ENCODE peak calls at places on chromosomes 6 and 20, in five cellular contexts. One of them, this sample, is unnamed. For H3K4me1, the result is how much of the 10 kb centered on the place peaks cover.

GRCh38 chr6:37406942-37407341 is 26.1 kb upstream of the CMTR1 start:
- DNase-seq in mammary epithelial cell: peak
- DNase-seq in neural progenitor cell: no peak
- DNase-seq in PC-3: no peak
- DNase-seq in GM23248: no peak
- DNase-seq in this sample: no peak

GRCh38 chr20:63102720-63103375 is 96.1 kb upstream of the BHLHE23 start:
- DNase-seq in mammary epithelial cell: no peak
- DNase-seq in neural progenitor cell: peak
- DNase-seq in PC-3: peak
- DNase-seq in GM23248: peak
- DNase-seq in this sample: peak

GRCh38 chr6:12353731-12354130 is 63.6 kb downstream of the EDN1 start:
- DNase-seq in mammary epithelial cell: no peak
- DNase-seq in neural progenitor cell: no peak
- DNase-seq in PC-3: no peak
- DNase-seq in GM23248: peak
- DNase-seq in this sample: no peak

GRCh38 chr6:129817332-129817731 is 43.8 kb downstream of the TMEM244 start:
- DNase-seq in mammary epithelial cell: no peak
- DNase-seq in neural progenitor cell: no peak
- DNase-seq in PC-3: no peak
- DNase-seq in GM23248: no peak
- DNase-seq in this sample: no peak

GRCh38 chr6:107638493-107638892 is 148.6 kb downstream of the SOBP start:
- DNase-seq in mammary epithelial cell: no peak
- DNase-seq in neural progenitor cell: no peak
- DNase-seq in PC-3: no peak
- DNase-seq in GM23248: no peak
- DNase-seq in this sample: no peak

GRCh38 chr6:22078802-22079545 is 217.9 kb downstream of the PRL start:
- DNase-seq in mammary epithelial cell: no peak
- DNase-seq in neural progenitor cell: peak
- DNase-seq in PC-3: no peak
- DNase-seq in GM23248: no peak
- DNase-seq in this sample: peak

GRCh38 chr6:109316909-109317308 is 65.4 kb downstream of the CD164 start:
- DNase-seq in mammary epithelial cell: no peak
- DNase-seq in neural progenitor cell: no peak
- DNase-seq in PC-3: no peak
- DNase-seq in GM23248: no peak
- DNase-seq in this sample: no peak

GRCh38 chr6:130624046-130624445 is 203.2 kb upstream of the SMLR1 start:
- DNase-seq in mammary epithelial cell: peak
- DNase-seq in neural progenitor cell: no peak
- DNase-seq in PC-3: no peak
- DNase-seq in GM23248: no peak
- DNase-seq in this sample: no peak

GRCh38 chr6:170047813-170048212 is 243.1 kb downstream of the DLL1 start:
- DNase-seq in mammary epithelial cell: no peak
- DNase-seq in neural progenitor cell: no peak
- DNase-seq in PC-3: no peak
- DNase-seq in GM23248: no peak
- DNase-seq in this sample: no peak

GRCh38 chr20:45934046-45934586 is 367 bp upstream of the PCIF1 start:
- DNase-seq in mammary epithelial cell: no peak
- DNase-seq in neural progenitor cell: peak
- DNase-seq in PC-3: peak
- DNase-seq in GM23248: peak
- DNase-seq in this sample: peak

GRCh38 chr6:74609857-74610256 is 596.0 kb downstream of the COL12A1 start:
- DNase-seq in mammary epithelial cell: no peak
- DNase-seq in neural progenitor cell: no peak
- DNase-seq in PC-3: peak
- DNase-seq in GM23248: peak
- DNase-seq in this sample: no peak

GRCh38 chr6:4169028-4169789 is 33.8 kb upstream of the ECI2 start:
- DNase-seq in mammary epithelial cell: no peak
- DNase-seq in neural progenitor cell: peak
- DNase-seq in PC-3: no peak
- DNase-seq in GM23248: peak
- DNase-seq in this sample: peak

GRCh38 chr6:64553414-64553813 is 917.8 kb downstream of the PHF3 start:
- DNase-seq in mammary epithelial cell: no peak
- DNase-seq in neural progenitor cell: no peak
- DNase-seq in PC-3: no peak
- DNase-seq in GM23248: no peak
- DNase-seq in this sample: no peak

GRCh38 chr6:52162940-52163908 is 23.0 kb upstream of the IL17A start:
- DNase-seq in mammary epithelial cell: peak
- DNase-seq in neural progenitor cell: peak
- DNase-seq in PC-3: peak
- DNase-seq in GM23248: peak
- DNase-seq in this sample: peak

GRCh38 chr6:35710241-35710847 is 21.6 kb upstream of the FKBP5 start:
- DNase-seq in mammary epithelial cell: peak
- DNase-seq in neural progenitor cell: no peak
- DNase-seq in PC-3: peak
- DNase-seq in GM23248: no peak
- DNase-seq in this sample: no peak

GRCh38 chr20:6575912-6576391 is 191.5 kb upstream of the BMP2 start:
- DNase-seq in mammary epithelial cell: no peak
- DNase-seq in neural progenitor cell: no peak
- DNase-seq in PC-3: peak
- DNase-seq in GM23248: no peak
- DNase-seq in this sample: no peak

GRCh38 chr6:16337280-16337975 is 99.0 kb downstream of the GMPR start:
- DNase-seq in mammary epithelial cell: no peak
- DNase-seq in neural progenitor cell: no peak
- DNase-seq in PC-3: no peak
- DNase-seq in GM23248: peak
- DNase-seq in this sample: peak

GRCh38 chr6:20319520-20320357 is 81.9 kb upstream of the E2F3 start:
- DNase-seq in mammary epithelial cell: no peak
- DNase-seq in neural progenitor cell: no peak
- DNase-seq in PC-3: no peak
- DNase-seq in GM23248: no peak
- DNase-seq in this sample: no peak

GRCh38 chr20:19813839-19814238 is 55.8 kb downstream of the RIN2 start:
- DNase-seq in mammary epithelial cell: no peak
- DNase-seq in neural progenitor cell: no peak
- DNase-seq in PC-3: no peak
- DNase-seq in GM23248: peak
- DNase-seq in this sample: no peak

GRCh38 chr6:130140084-130140483 is 82.7 kb downstream of the SAMD3 start:
- DNase-seq in mammary epithelial cell: no peak
- DNase-seq in neural progenitor cell: no peak
- DNase-seq in PC-3: no peak
- DNase-seq in GM23248: peak
- DNase-seq in this sample: no peak

GRCh38 chr6:28424163-28424562 is 19.1 kb downstream of the ZSCAN23 start:
- DNase-seq in mammary epithelial cell: peak
- DNase-seq in neural progenitor cell: no peak
- DNase-seq in PC-3: peak
- DNase-seq in GM23248: no peak
- DNase-seq in this sample: no peak

GRCh38 chr20:63461364-63461763 is 11.1 kb downstream of the KCNQ2 start:
- DNase-seq in mammary epithelial cell: no peak
- DNase-seq in neural progenitor cell: peak
- DNase-seq in PC-3: peak
- DNase-seq in GM23248: peak
- DNase-seq in this sample: peak

GRCh38 chr20:63740070-63740500 is 509 bp downstream of the SLC2A4RG start:
- DNase-seq in mammary epithelial cell: no peak
- DNase-seq in neural progenitor cell: peak
- DNase-seq in PC-3: peak
- DNase-seq in GM23248: peak
- DNase-seq in this sample: peak

GRCh38 chr6:157714153-157714490 is 108.9 kb upstream of the SNX9 start:
- DNase-seq in mammary epithelial cell: no peak
- DNase-seq in neural progenitor cell: no peak
- DNase-seq in PC-3: no peak
- DNase-seq in GM23248: peak
- DNase-seq in this sample: no peak

GRCh38 chr6:151652338-151652737 is 155.1 kb upstream of the ESR1 start:
- DNase-seq in mammary epithelial cell: peak
- DNase-seq in neural progenitor cell: no peak
- DNase-seq in PC-3: no peak
- DNase-seq in GM23248: no peak
- DNase-seq in this sample: no peak

GRCh38 chr6:159913375-159913774 is 22.6 kb downstream of the MAS1 start:
- DNase-seq in mammary epithelial cell: peak
- DNase-seq in neural progenitor cell: no peak
- DNase-seq in PC-3: no peak
- DNase-seq in GM23248: no peak
- DNase-seq in this sample: no peak

GRCh38 chr6:117919775-117920492 is 12.9 kb downstream of the SLC35F1 start:
- DNase-seq in mammary epithelial cell: no peak
- DNase-seq in neural progenitor cell: peak
- DNase-seq in PC-3: no peak
- DNase-seq in GM23248: peak
- DNase-seq in this sample: peak

GRCh38 chr6:151233731-151234130 is 6.0 kb upstream of the AKAP12 start:
- DNase-seq in mammary epithelial cell: no peak
- DNase-seq in neural progenitor cell: no peak
- DNase-seq in PC-3: no peak
- DNase-seq in GM23248: no peak
- DNase-seq in this sample: no peak

GRCh38 chr20:208937-209566 is 18.0 kb upstream of the DEFB129 start:
- DNase-seq in mammary epithelial cell: peak
- DNase-seq in neural progenitor cell: peak
- DNase-seq in PC-3: peak
- DNase-seq in GM23248: peak
- DNase-seq in this sample: peak

DNA sequence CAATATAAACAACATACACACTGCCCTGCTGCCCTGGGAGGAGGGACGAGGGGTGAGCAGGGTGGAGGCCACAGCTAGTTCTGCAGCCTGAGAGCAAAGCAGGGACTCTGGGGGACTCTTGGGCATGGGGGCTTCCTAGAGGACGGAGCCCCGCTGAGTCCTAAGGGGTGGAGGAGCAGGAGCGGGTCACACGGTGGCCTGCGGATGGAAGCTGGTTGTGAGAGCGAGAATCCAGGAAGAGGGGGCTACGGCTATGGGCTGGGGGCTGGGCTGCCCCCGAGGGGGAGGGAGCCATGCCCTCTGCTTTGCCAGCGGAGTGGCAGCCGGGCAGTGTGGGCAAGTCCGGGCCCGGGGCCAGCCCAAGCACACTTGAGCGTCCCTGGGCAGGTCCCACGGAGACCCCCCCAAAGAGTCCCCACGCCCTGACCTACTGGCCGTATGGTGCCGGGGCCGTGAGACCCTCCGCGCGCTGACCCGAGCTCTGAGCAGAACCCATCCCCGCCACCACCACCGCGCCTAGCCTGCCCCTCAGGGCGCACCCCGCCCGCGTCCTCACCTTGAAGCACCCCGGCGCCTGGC is 369 bp downstream of the ADAM33 start:
- DNase-seq in mammary epithelial cell: no peak
- DNase-seq in neural progenitor cell: no peak
- DNase-seq in PC-3: no peak
- DNase-seq in GM23248: no peak
- DNase-seq in this sample: no peak
- TF ChIP-seq EZH2 in mammary epithelial cell: peak
- TF ChIP-seq EZH2 in neural progenitor cell: no peak
- TF ChIP-seq EZH2 in PC-3: no peak
- TF ChIP-seq EZH2 in GM23248: no peak
- TF ChIP-seq EZH2 in this sample: no peak

GRCh38 chr6:43782764-43783513 is 12.9 kb downstream of the VEGFA start:
- DNase-seq in mammary epithelial cell: no peak
- DNase-seq in neural progenitor cell: no peak
- DNase-seq in PC-3: no peak
- DNase-seq in GM23248: no peak
- DNase-seq in this sample: no peak

GRCh38 chr6:43781572-43781928 is 11.5 kb downstream of the VEGFA start:
- DNase-seq in mammary epithelial cell: no peak
- DNase-seq in neural progenitor cell: no peak
- DNase-seq in PC-3: no peak
- DNase-seq in GM23248: no peak
- DNase-seq in this sample: no peak

GRCh38 chr6:43780293-43780692 is 10.3 kb downstream of the VEGFA start:
- DNase-seq in mammary epithelial cell: no peak
- DNase-seq in neural progenitor cell: no peak
- DNase-seq in PC-3: no peak
- DNase-seq in GM23248: no peak
- DNase-seq in this sample: no peak

GRCh38 chr6:43780891-43781571 is 11.0 kb downstream of the VEGFA start:
- DNase-seq in mammary epithelial cell: no peak
- DNase-seq in neural progenitor cell: no peak
- DNase-seq in PC-3: no peak
- DNase-seq in GM23248: no peak
- DNase-seq in this sample: no peak

GRCh38 chr6:43781941-43782704 is 12.1 kb downstream of the VEGFA start:
- DNase-seq in mammary epithelial cell: no peak
- DNase-seq in neural progenitor cell: no peak
- DNase-seq in PC-3: no peak
- DNase-seq in GM23248: no peak
- DNase-seq in this sample: no peak
- H3K4me1 ChIP-seq in mammary epithelial cell: under half
- H3K4me1 ChIP-seq in neural progenitor cell: under half
- H3K4me1 ChIP-seq in PC-3: under half
- H3K4me1 ChIP-seq in GM23248: under half
- H3K4me1 ChIP-seq in this sample: under half

DNA sequence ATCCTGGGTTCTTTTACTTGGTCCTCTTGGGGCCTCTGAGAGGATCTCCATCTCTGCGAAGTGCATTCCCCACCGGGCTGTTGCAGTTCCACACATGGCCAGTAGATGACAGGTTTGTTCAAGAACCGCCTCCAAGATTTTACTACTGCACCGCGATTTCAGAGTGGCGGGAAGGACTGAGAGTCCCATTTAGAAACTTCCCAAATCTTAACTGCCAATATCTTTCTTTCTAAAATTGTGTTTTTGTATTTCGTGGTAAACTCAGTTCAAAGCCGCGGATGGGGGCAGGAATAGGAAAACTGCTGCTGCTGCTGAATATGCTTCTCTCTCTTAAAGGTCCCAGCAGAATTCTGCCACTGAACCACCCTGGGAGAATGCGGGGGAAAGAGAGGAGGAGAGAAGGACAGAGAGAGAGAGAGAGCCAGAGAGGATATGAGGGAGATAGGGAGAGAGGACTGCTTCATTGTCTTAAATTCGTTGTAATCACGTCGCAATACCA is 8.6 kb upstream of the BTNL2 start:
- DNase-seq in mammary epithelial cell: peak
- DNase-seq in neural progenitor cell: peak
- DNase-seq in PC-3: peak
- DNase-seq in GM23248: peak
- DNase-seq in this sample: peak
- TF ChIP-seq EZH2 in mammary epithelial cell: no peak
- TF ChIP-seq EZH2 in neural progenitor cell: no peak
- TF ChIP-seq EZH2 in PC-3: no peak
- TF ChIP-seq EZH2 in GM23248: no peak
- TF ChIP-seq EZH2 in this sample: no peak

DNA sequence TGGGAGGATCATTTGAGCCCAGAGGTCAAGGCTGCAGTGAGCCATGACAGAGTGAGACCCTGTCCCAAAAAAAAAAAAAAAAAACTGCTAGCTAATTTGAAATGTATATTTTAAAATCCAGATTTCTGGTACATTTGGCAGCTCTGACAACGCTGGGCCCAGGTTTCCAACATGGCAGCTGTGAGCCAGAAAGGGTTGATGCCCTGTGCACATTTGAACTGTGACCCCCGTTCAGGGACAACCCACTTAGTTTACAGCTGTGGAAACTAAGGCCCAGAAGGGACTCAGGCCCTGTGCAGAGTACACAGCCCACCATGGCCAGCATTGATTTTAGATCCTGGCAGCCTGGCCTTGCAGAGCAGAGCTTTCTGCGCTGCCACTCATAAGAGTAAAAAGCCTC is 56.0 kb upstream of the MYL9 start:
- DNase-seq in mammary epithelial cell: no peak
- DNase-seq in neural progenitor cell: no peak
- DNase-seq in PC-3: no peak
- DNase-seq in GM23248: no peak
- DNase-seq in this sample: no peak
- H3K4me1 ChIP-seq in mammary epithelial cell: under half
- H3K4me1 ChIP-seq in neural progenitor cell: under half
- H3K4me1 ChIP-seq in PC-3: under half
- H3K4me1 ChIP-seq in GM23248: half or more
- H3K4me1 ChIP-seq in this sample: under half